ENCODE peak calls at places on chromosomes 1 and 21, in five cellular contexts. I, L, A, U and Z are unnamed samples.

GRCh38 chr1:2268285-2269056 is 40.4 kb downstream of the SKI start:
- DNase-seq in I (no peak), L (no peak), A (no peak), U (no peak), Z (no peak)

GRCh38 chr1:224589006-224589405 is 27.1 kb upstream of the CNIH3 start:
- DNase-seq in I (peak), L (peak), A (no peak), U (peak), Z (no peak)

GRCh38 chr1:63753591-63753990 is 20.2 kb upstream of the ROR1 start:
- DNase-seq in I (no peak), L (no peak), A (no peak), U (no peak), Z (no peak)

GRCh38 chr1:8825985-8826481 is 8.6 kb upstream of the RERE start:
- DNase-seq in I (peak), L (peak), A (no peak), U (peak), Z (peak)

GRCh38 chr1:56216173-56216572 is 363.2 kb downstream of the PLPP3 start:
- DNase-seq in I (no peak), L (peak), A (no peak), U (peak), Z (peak)

GRCh38 chr1:50774759-50775351 is 185.2 kb downstream of the FAF1 start:
- DNase-seq in I (peak), L (peak), A (peak), U (peak), Z (peak)

GRCh38 chr1:185170291-185170848 is 13.4 kb downstream of the SWT1 start:
- DNase-seq in I (peak), L (peak), A (peak), U (peak), Z (peak)

GRCh38 chr1:193919827-193920226 is 733.4 kb upstream of the B3GALT2 start:
- DNase-seq in I (peak), L (no peak), A (no peak), U (peak), Z (no peak)

GRCh38 chr1:69320679-69321310 is 246.9 kb upstream of the LRRC7 start:
- DNase-seq in I (no peak), L (no peak), A (no peak), U (no peak), Z (no peak)

GRCh38 chr1:170739803-170740202 is 75.9 kb downstream of the PRRX1 start:
- DNase-seq in I (no peak), L (no peak), A (no peak), U (no peak), Z (no peak)

GRCh38 chr1:170743083-170743482 is 79.2 kb downstream of the PRRX1 start:
- DNase-seq in I (no peak), L (peak), A (no peak), U (no peak), Z (no peak)

GRCh38 chr1:170741678-170742077 is 77.7 kb downstream of the PRRX1 start:
- DNase-seq in I (no peak), L (peak), A (no peak), U (no peak), Z (no peak)

GRCh38 chr1:170742600-170742999 is 78.7 kb downstream of the PRRX1 start:
- DNase-seq in I (no peak), L (no peak), A (no peak), U (no peak), Z (no peak)
- H3K4me3 ChIP-seq in I (no peak), L (no peak), A (no peak), U (no peak), Z (no peak)

GRCh38 chr21:24011087-24011486 is 1596.2 kb downstream of the MRPL39 start:
- DNase-seq in I (no peak), L (no peak), A (no peak), U (no peak), Z (no peak)

GRCh38 chr21:24014381-24014780 is 1592.9 kb downstream of the MRPL39 start:
- DNase-seq in I (peak), L (peak), A (no peak), U (no peak), Z (no peak)
- TF ChIP-seq CTCF in I (no peak), L (no peak), A (no peak), U (no peak), Z (peak)

DNA sequence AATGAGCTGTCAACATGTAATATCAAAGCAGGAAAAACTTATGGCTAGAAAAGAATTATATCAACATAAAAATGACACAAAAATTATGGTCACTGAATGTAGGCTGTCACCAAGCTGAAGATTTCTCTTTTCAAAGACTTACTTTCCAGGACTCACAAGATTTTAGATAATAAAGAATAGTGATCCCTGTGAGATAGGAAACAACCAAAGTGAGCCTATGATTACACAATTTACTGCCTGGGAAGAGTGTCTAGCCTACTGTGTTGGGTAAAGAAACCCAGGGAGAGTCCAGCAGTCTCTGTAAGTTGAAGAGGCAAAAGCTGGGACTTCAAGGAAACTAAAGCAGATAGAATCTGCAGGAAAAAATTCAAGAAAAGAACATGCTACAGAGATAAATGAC is 20.2 kb upstream of the RGS1 start:
- DNase-seq in I (no peak), L (no peak), A (no peak), U (no peak), Z (no peak)
- H3K4me3 ChIP-seq in I (no peak), L (no peak), A (no peak), U (no peak), Z (no peak)

GRCh38 chr1:109775408-109775807 is 11.7 kb upstream of the EPS8L3 start:
- DNase-seq in I (no peak), L (peak), A (no peak), U (peak), Z (peak)

GRCh38 chr1:109777436-109777835 is 13.7 kb upstream of the EPS8L3 start:
- DNase-seq in I (no peak), L (no peak), A (no peak), U (no peak), Z (no peak)

GRCh38 chr1:109776911-109777310 is 13.2 kb upstream of the EPS8L3 start:
- DNase-seq in I (peak), L (peak), A (peak), U (peak), Z (peak)

GRCh38 chr1:109776206-109776835 is 12.6 kb upstream of the EPS8L3 start:
- DNase-seq in I (no peak), L (no peak), A (no peak), U (no peak), Z (no peak)

DNA sequence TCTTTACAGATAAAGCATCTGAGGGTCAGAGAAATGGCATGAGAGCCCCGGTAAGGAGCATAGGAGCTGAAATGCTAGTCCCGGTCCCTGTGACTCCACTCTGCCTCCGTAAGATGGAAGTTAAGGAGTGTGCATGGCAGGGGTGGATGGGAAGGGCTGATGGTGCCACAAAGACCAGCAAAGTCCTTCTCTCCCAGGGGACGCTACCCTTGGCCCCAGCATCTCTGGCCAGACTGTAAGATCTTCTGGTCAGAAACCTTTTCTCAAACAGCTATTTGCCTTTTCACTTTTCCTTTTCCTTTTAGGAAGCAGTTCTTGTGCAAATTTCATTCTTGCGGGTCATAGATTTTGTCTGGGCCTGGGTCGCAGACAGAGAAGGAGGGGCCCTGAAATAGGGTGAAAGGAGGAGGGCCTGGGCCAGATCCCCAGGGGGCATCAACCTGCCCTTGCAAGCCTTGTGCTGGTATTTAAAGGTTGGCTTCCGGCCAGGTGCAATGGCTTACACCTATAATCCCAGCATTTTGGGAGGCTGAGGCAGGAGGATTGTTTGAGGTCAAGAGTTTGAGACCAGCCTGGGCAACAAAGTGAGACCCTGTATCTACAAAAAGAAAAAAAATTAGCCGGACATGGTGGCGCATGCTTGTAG is 14.4 kb upstream of the EPS8L3 start:
- DNase-seq in I (no peak), L (no peak), A (no peak), U (no peak), Z (no peak)
- TF ChIP-seq CTCF in I (no peak), L (no peak), A (no peak), U (no peak), Z (no peak)

DNA sequence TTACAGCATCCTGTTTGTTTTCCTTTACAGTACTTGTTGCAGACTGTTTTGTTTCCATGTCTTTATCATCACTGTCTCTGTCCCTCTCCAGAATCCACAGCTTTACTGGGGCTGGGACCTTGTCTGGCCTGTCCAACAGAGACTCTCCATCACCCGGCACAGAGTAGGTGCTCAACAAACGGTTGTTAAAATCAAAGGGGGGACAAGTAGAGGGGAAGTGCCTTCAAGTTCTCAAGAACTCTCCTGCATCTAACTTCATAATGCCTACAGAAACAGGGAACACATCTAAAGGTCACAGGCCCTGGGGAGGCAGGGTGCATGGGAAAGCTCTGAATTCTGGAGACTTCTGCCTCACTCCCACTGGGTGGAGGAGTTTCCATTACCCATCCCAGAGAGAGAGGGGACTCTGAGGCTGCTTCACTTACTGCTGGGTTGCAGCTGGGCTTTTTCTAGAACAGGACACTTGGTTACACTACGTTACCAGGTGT is 2.3 kb upstream of the ECE1 start:
- DNase-seq in I (no peak), L (peak), A (no peak), U (no peak), Z (no peak)
- H3K4me3 ChIP-seq in I (no peak), L (no peak), A (no peak), U (no peak), Z (no peak)

GRCh38 chr1:109765483-109765815 is 1.7 kb upstream of the EPS8L3 start:
- DNase-seq in I (no peak), L (no peak), A (no peak), U (no peak), Z (no peak)

GRCh38 chr1:109762821-109763645 is 690 bp downstream of the EPS8L3 start:
- DNase-seq in I (peak), L (peak), A (peak), U (peak), Z (peak)

GRCh38 chr1:109764561-109765482 is 1.1 kb upstream of the EPS8L3 start:
- DNase-seq in I (no peak), L (no peak), A (no peak), U (no peak), Z (no peak)

GRCh38 chr1:109762039-109762585 is 1.6 kb downstream of the EPS8L3 start:
- DNase-seq in I (no peak), L (no peak), A (no peak), U (no peak), Z (no peak)

DNA sequence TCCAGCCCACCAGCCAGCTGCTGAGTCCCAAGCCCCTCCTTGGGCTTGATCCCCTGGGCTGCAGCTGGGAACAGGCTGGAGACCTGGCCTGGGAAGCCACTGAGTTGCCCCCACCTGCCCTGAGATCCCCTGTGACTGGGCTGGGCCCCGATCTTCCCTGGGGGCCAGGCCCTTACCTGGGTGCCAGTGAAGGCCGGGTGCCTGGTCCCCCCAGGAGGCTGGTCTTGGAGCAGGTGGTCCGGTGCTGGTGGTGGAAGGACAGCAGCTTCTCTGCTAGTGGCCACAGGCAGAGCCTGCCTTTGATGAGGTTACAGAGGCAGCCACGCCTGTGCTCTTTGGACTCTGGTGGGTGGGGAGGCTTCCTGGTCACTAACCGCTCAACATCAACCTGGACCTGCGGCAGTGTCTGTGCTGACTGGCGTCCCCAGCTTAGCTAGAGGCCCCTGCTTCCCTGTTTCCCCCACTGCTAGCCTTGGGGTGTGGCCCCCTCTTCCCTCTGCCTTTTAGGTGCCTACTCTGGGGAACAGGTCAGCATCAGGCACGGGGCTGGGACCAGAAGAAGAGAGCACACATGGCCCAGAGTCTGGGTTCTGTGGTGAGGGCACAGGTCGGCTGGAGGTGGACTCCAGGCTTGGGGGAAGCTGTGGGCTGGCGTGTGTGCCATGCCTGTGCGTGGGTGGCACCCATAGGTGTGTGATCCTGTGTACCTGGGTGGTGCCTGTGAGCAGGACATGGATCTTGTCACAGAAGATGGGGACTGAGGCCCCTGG is at the start of gene EPS8L3:
- DNase-seq in I (no peak), L (no peak), A (no peak), U (no peak), Z (no peak)
- TF ChIP-seq CTCF in I (no peak), L (no peak), A (no peak), U (no peak), Z (no peak)

GRCh38 chr1:41486053-41486891 is 1.8 kb upstream of the EDN2 start:
- DNase-seq in I (peak), L (no peak), A (no peak), U (peak), Z (no peak)
- H3K4me3 ChIP-seq in I (no peak), L (no peak), A (no peak), U (no peak), Z (no peak)

DNA sequence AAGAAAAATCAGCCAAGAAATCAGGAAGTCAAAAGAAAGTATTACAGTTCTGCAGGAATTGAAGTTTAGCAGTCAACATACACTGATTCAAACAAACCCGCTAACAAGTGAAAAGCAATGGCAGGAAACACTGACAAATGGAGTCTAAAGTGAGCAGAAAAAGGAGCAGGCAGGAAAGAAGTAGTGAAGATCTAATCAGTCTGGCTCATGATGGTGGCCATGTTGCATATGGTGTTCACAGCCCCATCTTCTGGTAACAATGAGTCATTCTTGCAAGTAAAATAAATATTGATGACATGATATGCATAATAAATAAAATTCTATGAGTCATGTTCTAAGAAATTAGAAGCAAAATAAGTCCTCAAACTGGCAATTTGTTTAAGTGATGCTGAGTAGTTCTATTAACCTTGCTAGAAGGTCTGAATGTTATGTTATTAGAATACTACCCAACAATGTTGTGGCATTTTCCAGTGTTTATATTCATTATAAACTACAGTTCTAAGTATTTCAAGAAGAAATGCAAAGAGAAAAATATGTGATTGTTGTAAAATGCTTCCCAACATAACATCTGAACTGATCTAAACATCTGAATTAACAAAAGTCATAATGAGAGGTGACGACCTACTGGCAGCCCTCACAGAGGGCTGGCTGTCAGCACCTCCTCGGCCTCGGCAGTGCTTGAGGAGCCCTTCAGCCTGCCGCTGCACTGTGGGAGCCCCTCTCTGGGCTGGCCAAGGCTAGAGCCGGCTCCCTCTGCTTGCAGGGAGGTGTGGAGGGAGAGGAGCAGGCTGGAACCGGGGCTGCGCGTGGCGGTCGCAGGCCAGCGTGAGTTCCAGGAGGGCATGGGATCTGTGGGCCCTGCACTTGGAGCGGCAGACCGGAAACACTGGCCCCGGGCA is 5.7 kb upstream of the ACBD6 start:
- DNase-seq in I (peak), L (peak), A (peak), U (peak), Z (peak)
- TF ChIP-seq CTCF in I (peak), L (no peak), A (no peak), U (no peak), Z (no peak)